ENCODE peak calls at places on chromosomes 13 and 19, in seven cellular contexts. One of them, this sample, is unnamed. For H3K4me1, the result is how much of the 10 kb centered on the place peaks cover.

GRCh38 chr19:12779162-12779993 is 4.0 kb upstream of the HOOK2 start:
- DNase-seq in stomach: no peak
- DNase-seq in MM.1S: no peak
- DNase-seq in left ventricle myocardium inferior: peak
- DNase-seq in PC-9: peak
- DNase-seq in tibial nerve: no peak
- DNase-seq in transverse colon: peak
- DNase-seq in this sample: peak

GRCh38 chr19:10259162-10259905 is 7.3 kb downstream of the MRPL4 start:
- DNase-seq in tibial nerve: peak
- DNase-seq in stomach: peak
- DNase-seq in PC-9: peak
- DNase-seq in left ventricle myocardium inferior: peak
- DNase-seq in transverse colon: peak
- DNase-seq in MM.1S: peak
- DNase-seq in this sample: peak

GRCh38 chr19:4985551-4985991 is 16.7 kb downstream of the KDM4B start:
- DNase-seq in left ventricle myocardium inferior: no peak
- DNase-seq in stomach: no peak
- DNase-seq in MM.1S: no peak
- DNase-seq in tibial nerve: no peak
- DNase-seq in PC-9: no peak
- DNase-seq in transverse colon: no peak
- DNase-seq in this sample: no peak

GRCh38 chr19:16106121-16106520 is 5.6 kb upstream of the RAB8A start:
- DNase-seq in tibial nerve: no peak
- DNase-seq in MM.1S: no peak
- DNase-seq in PC-9: no peak
- DNase-seq in transverse colon: peak
- DNase-seq in stomach: no peak
- DNase-seq in left ventricle myocardium inferior: no peak
- DNase-seq in this sample: no peak

GRCh38 chr13:52991344-52992020 is 37.1 kb upstream of the OLFM4 start:
- DNase-seq in tibial nerve: no peak
- DNase-seq in PC-9: no peak
- DNase-seq in stomach: no peak
- DNase-seq in transverse colon: no peak
- DNase-seq in left ventricle myocardium inferior: no peak
- DNase-seq in MM.1S: no peak
- DNase-seq in this sample: no peak

GRCh38 chr19:34501339-34502320 is 20.1 kb downstream of the WTIP start:
- DNase-seq in PC-9: peak
- DNase-seq in tibial nerve: peak
- DNase-seq in transverse colon: peak
- DNase-seq in MM.1S: peak
- DNase-seq in stomach: peak
- DNase-seq in left ventricle myocardium inferior: peak
- DNase-seq in this sample: peak

GRCh38 chr13:96817336-96817941 is 176.8 kb downstream of the OXGR1 start:
- DNase-seq in transverse colon: no peak
- DNase-seq in stomach: no peak
- DNase-seq in left ventricle myocardium inferior: no peak
- DNase-seq in MM.1S: peak
- DNase-seq in tibial nerve: no peak
- DNase-seq in PC-9: no peak
- DNase-seq in this sample: peak

GRCh38 chr13:30866692-30867669 is 39.1 kb upstream of the MEDAG start:
- DNase-seq in PC-9: no peak
- DNase-seq in left ventricle myocardium inferior: no peak
- DNase-seq in tibial nerve: no peak
- DNase-seq in stomach: no peak
- DNase-seq in MM.1S: no peak
- DNase-seq in transverse colon: no peak
- DNase-seq in this sample: no peak

GRCh38 chr13:104011505-104012270 is 945.5 kb upstream of the SLC10A2 start:
- DNase-seq in PC-9: no peak
- DNase-seq in stomach: peak
- DNase-seq in MM.1S: no peak
- DNase-seq in tibial nerve: no peak
- DNase-seq in transverse colon: no peak
- DNase-seq in left ventricle myocardium inferior: no peak
- DNase-seq in this sample: no peak

GRCh38 chr19:1116726-1117581 is 13.2 kb downstream of the GPX4 start:
- DNase-seq in left ventricle myocardium inferior: no peak
- DNase-seq in stomach: no peak
- DNase-seq in transverse colon: no peak
- DNase-seq in PC-9: no peak
- DNase-seq in tibial nerve: no peak
- DNase-seq in MM.1S: no peak
- DNase-seq in this sample: no peak

GRCh38 chr19:42386974-42387707 is 3.0 kb downstream of the CNFN start:
- DNase-seq in left ventricle myocardium inferior: peak
- DNase-seq in stomach: peak
- DNase-seq in MM.1S: peak
- DNase-seq in transverse colon: peak
- DNase-seq in tibial nerve: peak
- DNase-seq in PC-9: peak
- DNase-seq in this sample: peak

GRCh38 chr19:38634757-38635482 is 12.5 kb upstream of the ACTN4 start:
- DNase-seq in MM.1S: peak
- DNase-seq in transverse colon: peak
- DNase-seq in tibial nerve: peak
- DNase-seq in PC-9: peak
- DNase-seq in stomach: peak
- DNase-seq in left ventricle myocardium inferior: peak
- DNase-seq in this sample: peak

GRCh38 chr19:10863107-10863700 is 8.1 kb upstream of the CARM1 start:
- DNase-seq in left ventricle myocardium inferior: no peak
- DNase-seq in MM.1S: no peak
- DNase-seq in PC-9: peak
- DNase-seq in tibial nerve: no peak
- DNase-seq in transverse colon: no peak
- DNase-seq in stomach: peak
- DNase-seq in this sample: peak

GRCh38 chr19:43624933-43625332 is 5.5 kb upstream of the ZNF428 start:
- DNase-seq in stomach: peak
- DNase-seq in transverse colon: peak
- DNase-seq in tibial nerve: no peak
- DNase-seq in left ventricle myocardium inferior: peak
- DNase-seq in MM.1S: peak
- DNase-seq in PC-9: no peak
- DNase-seq in this sample: peak

GRCh38 chr19:35995655-35995993 is 636 bp downstream of the SDHAF1 start:
- DNase-seq in tibial nerve: no peak
- DNase-seq in MM.1S: peak
- DNase-seq in transverse colon: peak
- DNase-seq in stomach: no peak
- DNase-seq in PC-9: peak
- DNase-seq in left ventricle myocardium inferior: peak
- DNase-seq in this sample: peak

GRCh38 chr19:45125975-45126493 is 33.1 kb downstream of the PPP1R37 start:
- DNase-seq in PC-9: peak
- DNase-seq in transverse colon: peak
- DNase-seq in tibial nerve: no peak
- DNase-seq in stomach: peak
- DNase-seq in MM.1S: peak
- DNase-seq in left ventricle myocardium inferior: peak
- DNase-seq in this sample: peak

GRCh38 chr13:110524484-110525254 is 36.9 kb downstream of the RAB20 start:
- DNase-seq in transverse colon: peak
- DNase-seq in MM.1S: peak
- DNase-seq in tibial nerve: no peak
- DNase-seq in PC-9: peak
- DNase-seq in stomach: peak
- DNase-seq in left ventricle myocardium inferior: peak
- DNase-seq in this sample: peak

GRCh38 chr13:110757296-110757695 is 43.8 kb downstream of the ING1 start:
- DNase-seq in MM.1S: no peak
- DNase-seq in transverse colon: no peak
- DNase-seq in PC-9: no peak
- DNase-seq in tibial nerve: no peak
- DNase-seq in left ventricle myocardium inferior: no peak
- DNase-seq in stomach: no peak
- DNase-seq in this sample: no peak

GRCh38 chr19:58304748-58305064 is 471 bp upstream of the ERVK3-1 start:
- DNase-seq in PC-9: no peak
- DNase-seq in tibial nerve: no peak
- DNase-seq in left ventricle myocardium inferior: no peak
- DNase-seq in transverse colon: no peak
- DNase-seq in stomach: no peak
- DNase-seq in MM.1S: no peak
- DNase-seq in this sample: no peak

GRCh38 chr19:58305065-58305931 is at the start of gene ERVK3-1:
- DNase-seq in PC-9: peak
- DNase-seq in MM.1S: peak
- DNase-seq in stomach: peak
- DNase-seq in transverse colon: peak
- DNase-seq in tibial nerve: peak
- DNase-seq in left ventricle myocardium inferior: peak
- DNase-seq in this sample: peak

GRCh38 chr19:58307736-58308135 is 2.6 kb downstream of the ERVK3-1 start:
- DNase-seq in transverse colon: no peak
- DNase-seq in PC-9: no peak
- DNase-seq in left ventricle myocardium inferior: no peak
- DNase-seq in tibial nerve: no peak
- DNase-seq in stomach: no peak
- DNase-seq in MM.1S: no peak
- DNase-seq in this sample: no peak

GRCh38 chr19:58304255-58304654 is 922 bp upstream of the ERVK3-1 start:
- DNase-seq in tibial nerve: no peak
- DNase-seq in MM.1S: no peak
- DNase-seq in stomach: no peak
- DNase-seq in left ventricle myocardium inferior: no peak
- DNase-seq in transverse colon: no peak
- DNase-seq in PC-9: no peak
- DNase-seq in this sample: no peak

GRCh38 chr19:58305932-58306323 is 751 bp downstream of the ERVK3-1 start:
- DNase-seq in stomach: no peak
- DNase-seq in tibial nerve: no peak
- DNase-seq in PC-9: no peak
- DNase-seq in left ventricle myocardium inferior: no peak
- DNase-seq in MM.1S: peak
- DNase-seq in transverse colon: peak
- DNase-seq in this sample: no peak
- H3K4me3 ChIP-seq in stomach: peak
- H3K4me3 ChIP-seq in tibial nerve: peak
- H3K4me3 ChIP-seq in PC-9: peak
- H3K4me3 ChIP-seq in left ventricle myocardium inferior: peak
- H3K4me3 ChIP-seq in MM.1S: peak
- H3K4me3 ChIP-seq in transverse colon: peak
- H3K4me3 ChIP-seq in this sample: peak

GRCh38 chr19:47002106-47002766 is 17.4 kb upstream of the NPAS1 start:
- DNase-seq in transverse colon: peak
- DNase-seq in MM.1S: no peak
- DNase-seq in left ventricle myocardium inferior: no peak
- DNase-seq in PC-9: no peak
- DNase-seq in stomach: peak
- DNase-seq in tibial nerve: no peak
- DNase-seq in this sample: no peak
- TF ChIP-seq CTCF in transverse colon: peak
- TF ChIP-seq CTCF in MM.1S: no peak
- TF ChIP-seq CTCF in left ventricle myocardium inferior: peak
- TF ChIP-seq CTCF in PC-9: no peak
- TF ChIP-seq CTCF in stomach: no peak
- TF ChIP-seq CTCF in tibial nerve: no peak
- TF ChIP-seq CTCF in this sample: no peak

DNA sequence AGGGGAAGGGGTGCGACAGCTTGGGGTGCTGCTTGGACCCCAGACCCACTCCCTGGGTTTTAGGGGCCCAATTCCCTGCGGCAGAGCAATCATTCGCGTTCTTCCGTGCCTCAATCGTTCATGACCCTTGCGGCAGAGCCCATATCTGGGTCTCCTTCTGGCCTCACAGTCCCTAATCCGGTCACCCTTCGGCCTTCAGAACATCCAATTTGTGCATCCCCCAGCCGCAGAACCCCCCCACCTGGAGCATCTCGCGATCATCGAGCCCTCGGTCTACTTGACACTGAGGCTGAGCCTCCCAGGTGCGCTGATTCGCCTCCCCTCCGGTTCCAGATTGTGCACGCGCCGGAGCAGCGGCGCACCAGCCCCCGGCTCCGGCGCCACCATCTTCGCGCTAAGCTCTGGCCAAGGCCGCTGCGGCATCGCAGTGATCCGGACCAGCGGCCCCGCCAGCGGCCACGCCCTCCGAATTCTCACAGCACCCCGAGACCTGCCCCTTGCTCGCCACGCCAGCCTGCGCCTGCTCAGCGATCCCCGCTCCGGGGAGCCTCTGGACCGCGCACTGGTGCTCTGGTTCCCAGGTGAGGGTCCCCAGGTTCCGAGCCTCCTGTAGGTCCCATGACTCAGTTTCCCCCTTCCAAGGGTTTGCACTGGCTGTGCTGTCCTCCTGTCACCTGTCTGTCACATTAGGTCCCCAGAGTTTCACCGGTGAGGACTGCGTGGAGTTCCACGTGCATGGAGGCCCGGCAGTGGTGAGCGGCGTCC is 504 bp downstream of the GTPBP3 start:
- DNase-seq in MM.1S: peak
- DNase-seq in tibial nerve: no peak
- DNase-seq in left ventricle myocardium inferior: no peak
- DNase-seq in transverse colon: no peak
- DNase-seq in PC-9: no peak
- DNase-seq in stomach: no peak
- DNase-seq in this sample: peak
- H3K4me1 ChIP-seq in MM.1S: under half
- H3K4me1 ChIP-seq in tibial nerve: under half
- H3K4me1 ChIP-seq in left ventricle myocardium inferior: under half
- H3K4me1 ChIP-seq in transverse colon: under half
- H3K4me1 ChIP-seq in PC-9: under half
- H3K4me1 ChIP-seq in stomach: half or more
- H3K4me1 ChIP-seq in this sample: under half

DNA sequence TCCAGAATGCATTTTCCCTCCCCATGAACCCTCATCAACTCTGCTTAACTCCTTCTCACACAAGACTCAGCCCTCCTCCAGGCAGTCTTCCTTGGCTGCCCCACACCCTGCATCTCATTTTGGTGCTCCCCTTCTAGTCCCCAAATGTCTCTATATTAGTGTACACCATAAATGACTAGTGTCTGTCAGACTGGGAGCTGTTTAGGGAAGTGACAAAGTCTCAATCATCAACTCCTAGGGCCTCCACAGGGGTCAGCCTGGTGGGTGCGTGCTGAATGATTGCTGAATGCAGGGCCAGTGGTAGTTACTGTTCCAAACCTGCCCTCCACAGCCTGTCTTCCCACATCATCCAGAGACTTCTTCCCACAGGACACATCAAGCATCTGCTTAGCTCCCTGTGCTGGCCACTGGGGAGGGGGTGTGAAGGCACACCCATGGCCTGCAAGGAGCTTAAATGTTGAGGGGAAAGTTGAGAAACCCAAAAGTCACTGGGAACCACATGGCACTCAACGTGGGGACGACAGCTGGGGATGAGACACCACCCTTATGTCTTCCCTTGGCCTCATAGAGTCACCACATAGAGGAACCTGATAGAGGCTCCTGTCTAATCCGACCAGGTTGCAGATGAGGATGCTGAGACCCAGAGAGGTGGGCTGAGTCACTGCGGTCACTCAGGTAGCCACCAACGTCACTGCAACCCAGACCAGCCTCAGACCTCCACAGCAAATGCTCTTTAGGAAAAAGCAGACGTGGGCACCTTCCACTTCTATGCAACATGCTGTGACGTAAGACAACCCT is 79.3 kb upstream of the TM9SF2 start:
- DNase-seq in stomach: peak
- DNase-seq in left ventricle myocardium inferior: no peak
- DNase-seq in MM.1S: no peak
- DNase-seq in tibial nerve: no peak
- DNase-seq in PC-9: no peak
- DNase-seq in transverse colon: no peak
- DNase-seq in this sample: no peak
- H3K4me3 ChIP-seq in stomach: no peak
- H3K4me3 ChIP-seq in left ventricle myocardium inferior: no peak
- H3K4me3 ChIP-seq in MM.1S: no peak
- H3K4me3 ChIP-seq in tibial nerve: no peak
- H3K4me3 ChIP-seq in PC-9: no peak
- H3K4me3 ChIP-seq in transverse colon: no peak
- H3K4me3 ChIP-seq in this sample: no peak

This sample was measured in mucosa of descending colon.